ENCODE peak calls at places on chromosomes 13 and 19, in nine cellular contexts. M is mucosa of descending colon; H is T-helper 1 cell; R is NCI-H2171; N is activated T-helper 1 cell treated with anti-CD3 and anti-CD28 coated beads, Interleukin-2, amount 50 U/mL, for 16 hours; P is HT1080; E is HS-27A; G is cardiac fibroblast; F is HCEC 1CT. I is an unnamed sample.

GRCh38 chr19:21474671-21475181 is 30.7 kb upstream of the ZNF429 start:
- DNase-seq in H (peak), P (no peak), G (peak), E (no peak), R (no peak), F (no peak), M (peak), N (peak), I (no peak)

GRCh38 chr19:44648536-44649370 is 5.0 kb downstream of the PVR start:
- DNase-seq in E (no peak), P (peak), F (no peak), M (peak), G (peak), H (no peak), N (no peak), R (no peak), I (peak)

GRCh38 chr13:113367020-113367560 is 3.2 kb upstream of the GRTP1 start:
- DNase-seq in P (no peak), G (no peak), R (no peak), H (no peak), M (no peak), E (no peak), F (no peak), N (no peak), I (no peak)

GRCh38 chr13:67726979-67727378 is 496.8 kb upstream of the PCDH9 start:
- DNase-seq in M (peak), R (no peak), E (no peak), G (no peak), F (no peak), N (no peak), H (no peak), P (peak), I (no peak)

GRCh38 chr19:13974073-13974472 is 21.8 kb downstream of the DCAF15 start:
- DNase-seq in P (no peak), M (peak), F (no peak), E (no peak), R (peak), N (no peak), G (no peak), H (no peak), I (no peak)

GRCh38 chr19:49887653-49888477 is 8.8 kb downstream of the IL4I1 start:
- DNase-seq in E (no peak), M (no peak), G (no peak), P (no peak), H (no peak), R (no peak), F (no peak), N (no peak), I (no peak)

GRCh38 chr13:98405690-98406344 is 171.1 kb downstream of the STK24 start:
- DNase-seq in H (no peak), P (no peak), F (no peak), E (no peak), N (no peak), M (peak), G (no peak), R (no peak), I (no peak)

GRCh38 chr19:10961763-10962536 is 1.1 kb downstream of the SMARCA4 start:
- DNase-seq in F (no peak), P (no peak), G (peak), M (no peak), R (no peak), E (no peak), H (no peak), N (no peak), I (peak)

GRCh38 chr13:25455146-25455545 is 83.4 kb downstream of the ATP8A2 start:
- DNase-seq in H (no peak), R (no peak), M (no peak), F (no peak), G (no peak), E (no peak), P (no peak), N (no peak), I (no peak)

GRCh38 chr13:46817081-46817480 is 20.1 kb upstream of the ESD start:
- DNase-seq in H (no peak), P (peak), E (no peak), G (peak), R (no peak), M (no peak), F (no peak), N (no peak), I (no peak)

GRCh38 chr13:48391257-48391656 is 21.7 kb downstream of the LPAR6 start:
- DNase-seq in P (no peak), G (no peak), F (no peak), E (no peak), H (no peak), M (no peak), R (no peak), N (no peak), I (no peak)